ENCODE peak calls at places on chromosome 9, in six cellular contexts. One of them, this sample, is unnamed.

GRCh38 chr9:2241875-2242741 is 227.0 kb downstream of the SMARCA2 start:
- DNase-seq in Kasumi-1: peak
- DNase-seq in stimulated activated naive CD8-positive, alpha-beta T cell treated with anti-CD3 and anti-CD28 coated beads, Interleukin-15, Interleukin-2, amounts not matched to agents 100 U/mL and 50 U/mL, for 24 hours: peak
- DNase-seq in upper lobe of right lung: peak
- DNase-seq in HuH-7: peak
- DNase-seq in kidney: peak
- DNase-seq in this sample: peak

GRCh38 chr9:71767421-71768321 is 642 bp downstream of the CEMIP2 start:
- DNase-seq in upper lobe of right lung: peak
- DNase-seq in HuH-7: no peak
- DNase-seq in Kasumi-1: no peak
- DNase-seq in kidney: peak
- DNase-seq in stimulated activated naive CD8-positive, alpha-beta T cell treated with anti-CD3 and anti-CD28 coated beads, Interleukin-15, Interleukin-2, amounts not matched to agents 100 U/mL and 50 U/mL, for 24 hours: peak
- DNase-seq in this sample: no peak

GRCh38 chr9:89890326-89890980 is 285.6 kb downstream of the GADD45G start:
- DNase-seq in Kasumi-1: no peak
- DNase-seq in HuH-7: no peak
- DNase-seq in stimulated activated naive CD8-positive, alpha-beta T cell treated with anti-CD3 and anti-CD28 coated beads, Interleukin-15, Interleukin-2, amounts not matched to agents 100 U/mL and 50 U/mL, for 24 hours: no peak
- DNase-seq in kidney: no peak
- DNase-seq in upper lobe of right lung: no peak
- DNase-seq in this sample: no peak

GRCh38 chr9:34636791-34637355 is 714 bp downstream of the SIGMAR1 start:
- DNase-seq in HuH-7: no peak
- DNase-seq in stimulated activated naive CD8-positive, alpha-beta T cell treated with anti-CD3 and anti-CD28 coated beads, Interleukin-15, Interleukin-2, amounts not matched to agents 100 U/mL and 50 U/mL, for 24 hours: peak
- DNase-seq in Kasumi-1: no peak
- DNase-seq in upper lobe of right lung: no peak
- DNase-seq in kidney: no peak
- DNase-seq in this sample: no peak

GRCh38 chr9:81690251-81690851 is 1.0 kb upstream of the TLE1 start:
- DNase-seq in Kasumi-1: no peak
- DNase-seq in HuH-7: peak
- DNase-seq in upper lobe of right lung: peak
- DNase-seq in stimulated activated naive CD8-positive, alpha-beta T cell treated with anti-CD3 and anti-CD28 coated beads, Interleukin-15, Interleukin-2, amounts not matched to agents 100 U/mL and 50 U/mL, for 24 hours: peak
- DNase-seq in kidney: peak
- DNase-seq in this sample: no peak

GRCh38 chr9:134539613-134540012 is 102.0 kb upstream of the COL5A1 start:
- DNase-seq in stimulated activated naive CD8-positive, alpha-beta T cell treated with anti-CD3 and anti-CD28 coated beads, Interleukin-15, Interleukin-2, amounts not matched to agents 100 U/mL and 50 U/mL, for 24 hours: no peak
- DNase-seq in Kasumi-1: no peak
- DNase-seq in upper lobe of right lung: no peak
- DNase-seq in kidney: peak
- DNase-seq in HuH-7: no peak
- DNase-seq in this sample: no peak

GRCh38 chr9:114754574-114754973 is 51.3 kb downstream of the TNFSF15 start:
- DNase-seq in kidney: no peak
- DNase-seq in HuH-7: no peak
- DNase-seq in stimulated activated naive CD8-positive, alpha-beta T cell treated with anti-CD3 and anti-CD28 coated beads, Interleukin-15, Interleukin-2, amounts not matched to agents 100 U/mL and 50 U/mL, for 24 hours: no peak
- DNase-seq in Kasumi-1: peak
- DNase-seq in upper lobe of right lung: no peak
- DNase-seq in this sample: no peak

GRCh38 chr9:129989740-129990139 is 53.2 kb downstream of the FNBP1 start:
- DNase-seq in stimulated activated naive CD8-positive, alpha-beta T cell treated with anti-CD3 and anti-CD28 coated beads, Interleukin-15, Interleukin-2, amounts not matched to agents 100 U/mL and 50 U/mL, for 24 hours: no peak
- DNase-seq in upper lobe of right lung: no peak
- DNase-seq in Kasumi-1: no peak
- DNase-seq in kidney: no peak
- DNase-seq in HuH-7: no peak
- DNase-seq in this sample: no peak

GRCh38 chr9:127751269-127752054 is 16.4 kb upstream of the TOR2A start:
- DNase-seq in upper lobe of right lung: no peak
- DNase-seq in stimulated activated naive CD8-positive, alpha-beta T cell treated with anti-CD3 and anti-CD28 coated beads, Interleukin-15, Interleukin-2, amounts not matched to agents 100 U/mL and 50 U/mL, for 24 hours: no peak
- DNase-seq in Kasumi-1: peak
- DNase-seq in HuH-7: peak
- DNase-seq in kidney: no peak
- DNase-seq in this sample: no peak

GRCh38 chr9:113228130-113228665 is 6.9 kb downstream of the SLC31A1 start:
- DNase-seq in stimulated activated naive CD8-positive, alpha-beta T cell treated with anti-CD3 and anti-CD28 coated beads, Interleukin-15, Interleukin-2, amounts not matched to agents 100 U/mL and 50 U/mL, for 24 hours: no peak
- DNase-seq in kidney: no peak
- DNase-seq in upper lobe of right lung: no peak
- DNase-seq in HuH-7: peak
- DNase-seq in Kasumi-1: no peak
- DNase-seq in this sample: no peak

GRCh38 chr9:17491780-17492179 is 87.1 kb upstream of the SH3GL2 start:
- DNase-seq in kidney: no peak
- DNase-seq in HuH-7: no peak
- DNase-seq in upper lobe of right lung: no peak
- DNase-seq in Kasumi-1: no peak
- DNase-seq in stimulated activated naive CD8-positive, alpha-beta T cell treated with anti-CD3 and anti-CD28 coated beads, Interleukin-15, Interleukin-2, amounts not matched to agents 100 U/mL and 50 U/mL, for 24 hours: no peak
- DNase-seq in this sample: no peak

GRCh38 chr9:134434896-134435506 is 108.7 kb downstream of the RXRA start:
- DNase-seq in HuH-7: peak
- DNase-seq in kidney: peak
- DNase-seq in Kasumi-1: no peak
- DNase-seq in stimulated activated naive CD8-positive, alpha-beta T cell treated with anti-CD3 and anti-CD28 coated beads, Interleukin-15, Interleukin-2, amounts not matched to agents 100 U/mL and 50 U/mL, for 24 hours: no peak
- DNase-seq in upper lobe of right lung: peak
- DNase-seq in this sample: no peak

GRCh38 chr9:107170801-107171200 is 112.3 kb upstream of the RAD23B start:
- DNase-seq in kidney: no peak
- DNase-seq in Kasumi-1: no peak
- DNase-seq in stimulated activated naive CD8-positive, alpha-beta T cell treated with anti-CD3 and anti-CD28 coated beads, Interleukin-15, Interleukin-2, amounts not matched to agents 100 U/mL and 50 U/mL, for 24 hours: no peak
- DNase-seq in HuH-7: no peak
- DNase-seq in upper lobe of right lung: no peak
- DNase-seq in this sample: no peak

GRCh38 chr9:33524431-33524947 is 438 bp downstream of the ANKRD18B start:
- DNase-seq in stimulated activated naive CD8-positive, alpha-beta T cell treated with anti-CD3 and anti-CD28 coated beads, Interleukin-15, Interleukin-2, amounts not matched to agents 100 U/mL and 50 U/mL, for 24 hours: peak
- DNase-seq in upper lobe of right lung: no peak
- DNase-seq in kidney: no peak
- DNase-seq in HuH-7: no peak
- DNase-seq in Kasumi-1: no peak
- DNase-seq in this sample: peak

GRCh38 chr9:137762414-137763061 is 115.0 kb upstream of the CACNA1B start:
- DNase-seq in Kasumi-1: no peak
- DNase-seq in HuH-7: no peak
- DNase-seq in stimulated activated naive CD8-positive, alpha-beta T cell treated with anti-CD3 and anti-CD28 coated beads, Interleukin-15, Interleukin-2, amounts not matched to agents 100 U/mL and 50 U/mL, for 24 hours: no peak
- DNase-seq in kidney: peak
- DNase-seq in upper lobe of right lung: no peak
- DNase-seq in this sample: no peak

GRCh38 chr9:134039386-134040175 is 14.3 kb downstream of the BRD3OS start:
- DNase-seq in upper lobe of right lung: no peak
- DNase-seq in stimulated activated naive CD8-positive, alpha-beta T cell treated with anti-CD3 and anti-CD28 coated beads, Interleukin-15, Interleukin-2, amounts not matched to agents 100 U/mL and 50 U/mL, for 24 hours: no peak
- DNase-seq in Kasumi-1: no peak
- DNase-seq in kidney: peak
- DNase-seq in HuH-7: no peak
- DNase-seq in this sample: no peak

GRCh38 chr9:119289740-119290139 is 79.5 kb downstream of the BRINP1 start:
- DNase-seq in Kasumi-1: peak
- DNase-seq in HuH-7: peak
- DNase-seq in kidney: no peak
- DNase-seq in stimulated activated naive CD8-positive, alpha-beta T cell treated with anti-CD3 and anti-CD28 coated beads, Interleukin-15, Interleukin-2, amounts not matched to agents 100 U/mL and 50 U/mL, for 24 hours: peak
- DNase-seq in upper lobe of right lung: no peak
- DNase-seq in this sample: peak

GRCh38 chr9:36870960-36871359 is 163.1 kb downstream of the PAX5 start:
- DNase-seq in Kasumi-1: no peak
- DNase-seq in upper lobe of right lung: peak
- DNase-seq in HuH-7: no peak
- DNase-seq in kidney: no peak
- DNase-seq in stimulated activated naive CD8-positive, alpha-beta T cell treated with anti-CD3 and anti-CD28 coated beads, Interleukin-15, Interleukin-2, amounts not matched to agents 100 U/mL and 50 U/mL, for 24 hours: no peak
- DNase-seq in this sample: no peak

GRCh38 chr9:127802576-127803443 is at the start of gene FPGS:
- DNase-seq in stimulated activated naive CD8-positive, alpha-beta T cell treated with anti-CD3 and anti-CD28 coated beads, Interleukin-15, Interleukin-2, amounts not matched to agents 100 U/mL and 50 U/mL, for 24 hours: peak
- DNase-seq in upper lobe of right lung: peak
- DNase-seq in kidney: peak
- DNase-seq in HuH-7: peak
- DNase-seq in Kasumi-1: peak
- DNase-seq in this sample: peak

GRCh38 chr9:107513464-107514092 is 24.0 kb upstream of the KLF4 start:
- DNase-seq in upper lobe of right lung: no peak
- DNase-seq in Kasumi-1: peak
- DNase-seq in HuH-7: no peak
- DNase-seq in kidney: no peak
- DNase-seq in stimulated activated naive CD8-positive, alpha-beta T cell treated with anti-CD3 and anti-CD28 coated beads, Interleukin-15, Interleukin-2, amounts not matched to agents 100 U/mL and 50 U/mL, for 24 hours: no peak
- DNase-seq in this sample: no peak

GRCh38 chr9:122904466-122904822 is 715 bp downstream of the RC3H2 start:
- DNase-seq in HuH-7: peak
- DNase-seq in upper lobe of right lung: peak
- DNase-seq in Kasumi-1: peak
- DNase-seq in stimulated activated naive CD8-positive, alpha-beta T cell treated with anti-CD3 and anti-CD28 coated beads, Interleukin-15, Interleukin-2, amounts not matched to agents 100 U/mL and 50 U/mL, for 24 hours: peak
- DNase-seq in kidney: no peak
- DNase-seq in this sample: peak

GRCh38 chr9:112207451-112207850 is 32.4 kb upstream of the SUSD1 start:
- DNase-seq in upper lobe of right lung: no peak
- DNase-seq in kidney: no peak
- DNase-seq in Kasumi-1: no peak
- DNase-seq in stimulated activated naive CD8-positive, alpha-beta T cell treated with anti-CD3 and anti-CD28 coated beads, Interleukin-15, Interleukin-2, amounts not matched to agents 100 U/mL and 50 U/mL, for 24 hours: no peak
- DNase-seq in HuH-7: no peak
- DNase-seq in this sample: no peak

GRCh38 chr9:132699926-132700325 is 29.7 kb downstream of the GTF3C4 start:
- DNase-seq in kidney: no peak
- DNase-seq in upper lobe of right lung: no peak
- DNase-seq in stimulated activated naive CD8-positive, alpha-beta T cell treated with anti-CD3 and anti-CD28 coated beads, Interleukin-15, Interleukin-2, amounts not matched to agents 100 U/mL and 50 U/mL, for 24 hours: no peak
- DNase-seq in HuH-7: no peak
- DNase-seq in Kasumi-1: no peak
- DNase-seq in this sample: no peak

GRCh38 chr9:135749171-135750045 is 47.4 kb downstream of the KCNT1 start:
- DNase-seq in upper lobe of right lung: no peak
- DNase-seq in kidney: no peak
- DNase-seq in HuH-7: no peak
- DNase-seq in Kasumi-1: no peak
- DNase-seq in stimulated activated naive CD8-positive, alpha-beta T cell treated with anti-CD3 and anti-CD28 coated beads, Interleukin-15, Interleukin-2, amounts not matched to agents 100 U/mL and 50 U/mL, for 24 hours: no peak
- DNase-seq in this sample: no peak

GRCh38 chr9:123724211-123724831 is 205.6 kb downstream of the DENND1A start:
- DNase-seq in upper lobe of right lung: no peak
- DNase-seq in kidney: no peak
- DNase-seq in Kasumi-1: no peak
- DNase-seq in HuH-7: no peak
- DNase-seq in stimulated activated naive CD8-positive, alpha-beta T cell treated with anti-CD3 and anti-CD28 coated beads, Interleukin-15, Interleukin-2, amounts not matched to agents 100 U/mL and 50 U/mL, for 24 hours: no peak
- DNase-seq in this sample: no peak

GRCh38 chr9:130144703-130145102 is 27.5 kb upstream of the NCS1 start:
- DNase-seq in HuH-7: no peak
- DNase-seq in upper lobe of right lung: no peak
- DNase-seq in Kasumi-1: no peak
- DNase-seq in kidney: no peak
- DNase-seq in stimulated activated naive CD8-positive, alpha-beta T cell treated with anti-CD3 and anti-CD28 coated beads, Interleukin-15, Interleukin-2, amounts not matched to agents 100 U/mL and 50 U/mL, for 24 hours: no peak
- DNase-seq in this sample: no peak

GRCh38 chr9:110802416-110803035 is 133.9 kb downstream of the MUSK start:
- DNase-seq in upper lobe of right lung: no peak
- DNase-seq in Kasumi-1: no peak
- DNase-seq in stimulated activated naive CD8-positive, alpha-beta T cell treated with anti-CD3 and anti-CD28 coated beads, Interleukin-15, Interleukin-2, amounts not matched to agents 100 U/mL and 50 U/mL, for 24 hours: no peak
- DNase-seq in kidney: no peak
- DNase-seq in HuH-7: no peak
- DNase-seq in this sample: no peak

GRCh38 chr9:86585422-86586143 is 231.4 kb upstream of the TUT7 start:
- DNase-seq in stimulated activated naive CD8-positive, alpha-beta T cell treated with anti-CD3 and anti-CD28 coated beads, Interleukin-15, Interleukin-2, amounts not matched to agents 100 U/mL and 50 U/mL, for 24 hours: no peak
- DNase-seq in kidney: no peak
- DNase-seq in upper lobe of right lung: no peak
- DNase-seq in HuH-7: no peak
- DNase-seq in Kasumi-1: no peak
- DNase-seq in this sample: no peak

GRCh38 chr9:36064448-36065037 is 27.8 kb downstream of the RECK start:
- DNase-seq in HuH-7: no peak
- DNase-seq in upper lobe of right lung: no peak
- DNase-seq in kidney: no peak
- DNase-seq in Kasumi-1: no peak
- DNase-seq in stimulated activated naive CD8-positive, alpha-beta T cell treated with anti-CD3 and anti-CD28 coated beads, Interleukin-15, Interleukin-2, amounts not matched to agents 100 U/mL and 50 U/mL, for 24 hours: no peak
- DNase-seq in this sample: no peak

GRCh38 chr9:130541533-130541932 is 37.8 kb upstream of the FUBP3 start:
- DNase-seq in HuH-7: no peak
- DNase-seq in upper lobe of right lung: no peak
- DNase-seq in stimulated activated naive CD8-positive, alpha-beta T cell treated with anti-CD3 and anti-CD28 coated beads, Interleukin-15, Interleukin-2, amounts not matched to agents 100 U/mL and 50 U/mL, for 24 hours: no peak
- DNase-seq in Kasumi-1: no peak
- DNase-seq in kidney: no peak
- DNase-seq in this sample: no peak

GRCh38 chr9:5557606-5558587 is 47.6 kb downstream of the PDCD1LG2 start:
- DNase-seq in HuH-7: no peak
- DNase-seq in upper lobe of right lung: no peak
- DNase-seq in stimulated activated naive CD8-positive, alpha-beta T cell treated with anti-CD3 and anti-CD28 coated beads, Interleukin-15, Interleukin-2, amounts not matched to agents 100 U/mL and 50 U/mL, for 24 hours: peak
- DNase-seq in Kasumi-1: peak
- DNase-seq in kidney: no peak
- DNase-seq in this sample: peak

GRCh38 chr9:86978986-86979385 is 31.7 kb upstream of the GAS1 start:
- DNase-seq in stimulated activated naive CD8-positive, alpha-beta T cell treated with anti-CD3 and anti-CD28 coated beads, Interleukin-15, Interleukin-2, amounts not matched to agents 100 U/mL and 50 U/mL, for 24 hours: no peak
- DNase-seq in HuH-7: no peak
- DNase-seq in Kasumi-1: no peak
- DNase-seq in kidney: no peak
- DNase-seq in upper lobe of right lung: no peak
- DNase-seq in this sample: no peak

GRCh38 chr9:34398875-34399274 is 22.2 kb upstream of the MYORG start:
- DNase-seq in kidney: no peak
- DNase-seq in Kasumi-1: no peak
- DNase-seq in upper lobe of right lung: no peak
- DNase-seq in HuH-7: no peak
- DNase-seq in stimulated activated naive CD8-positive, alpha-beta T cell treated with anti-CD3 and anti-CD28 coated beads, Interleukin-15, Interleukin-2, amounts not matched to agents 100 U/mL and 50 U/mL, for 24 hours: no peak
- DNase-seq in this sample: no peak